ENCODE peak calls at places on chromosomes 3 and 15, in ten cellular contexts. Q, W, S, C, L, U, T, M, F and P are unnamed samples.

GRCh38 chr3:167882057-167882667 is 146.6 kb downstream of the SERPINI1 start:
- DNase-seq in Q (no peak), W (no peak), S (no peak), C (no peak), L (no peak), U (no peak), T (peak; percentile 58), M (peak; percentile 39), F (no peak), P (peak; percentile 57)

GRCh38 chr15:42138968-42139386 is 17.5 kb downstream of the PLA2G4F start:
- DNase-seq in Q (peak; percentile 56), W (peak; percentile 40), S (no peak), C (no peak), L (no peak), U (no peak), T (no peak), M (no peak), F (peak; percentile 29), P (no peak)

GRCh38 chr3:23035927-23036640 is 167.0 kb upstream of the UBE2E2 start:
- DNase-seq in Q (peak; percentile 55), W (peak; percentile 82), S (no peak), C (no peak), L (no peak), U (no peak), T (no peak), M (no peak), F (peak; percentile 48), P (no peak)

GRCh38 chr3:16061491-16061890 is 113.0 kb upstream of the GALNT15 start:
- DNase-seq in Q (no peak), W (no peak), S (no peak), C (no peak), L (no peak), U (no peak), T (no peak), M (no peak), F (no peak), P (no peak)

GRCh38 chr3:190345027-190345821 is 23.0 kb upstream of the CLDN1 start:
- DNase-seq in Q (no peak), W (no peak), S (no peak), C (peak; percentile 23), L (no peak), U (no peak), T (peak; percentile 96), M (peak; percentile 77), F (no peak), P (peak; percentile 96)

GRCh38 chr3:170033489-170033888 is 4.3 kb upstream of the GPR160 start:
- DNase-seq in Q (no peak), W (peak; percentile 27), S (peak; percentile 8), C (no peak), L (peak; percentile 14), U (no peak), T (no peak), M (no peak), F (no peak), P (no peak)

GRCh38 chr15:40313531-40314398 is 6.0 kb upstream of the PLCB2 start:
- DNase-seq in Q (peak; percentile 89), W (no peak), S (no peak), C (no peak), L (peak; percentile 47), U (peak; percentile 13), T (no peak), M (peak; percentile 38), F (peak; percentile 75), P (no peak)

GRCh38 chr3:167304077-167304476 is 76.0 kb downstream of the ZBBX start:
- DNase-seq in Q (no peak), W (no peak), S (no peak), C (no peak), L (no peak), U (no peak), T (peak; percentile 26), M (no peak), F (no peak), P (no peak)

GRCh38 chr3:46655271-46655670 is 38.2 kb downstream of the ALS2CL start:
- DNase-seq in Q (no peak), W (no peak), S (no peak), C (no peak), L (no peak), U (no peak), T (no peak), M (no peak), F (no peak), P (no peak)